ENCODE peak calls at places on chromosomes 6 and 20, in eight cellular contexts. X is HepG2, D is IMR-90, V is ovary, G is upper lobe of left lung, P is stomach, U is Peyer's patch, K is K562. H is an unnamed sample.

GRCh38 chr6:157317129-157317814 is 6.0 kb downstream of the TMEM242 start:
- DNase-seq in X (peak; percentile 48), D (peak; percentile 92), V (peak; percentile 68), G (peak; percentile 79), P (peak; percentile 78), U (peak; percentile 89), K (peak; percentile 73), H (peak; percentile 39)

GRCh38 chr6:15500901-15501805 is 161.7 kb downstream of the DTNBP1 start:
- DNase-seq in X (no peak), D (no peak), V (peak; percentile 24), G (no peak), P (no peak), U (peak; percentile 46), K (no peak), H (no peak)

GRCh38 chr6:3706547-3707467 is 44.7 kb downstream of the PXDC1 start:
- DNase-seq in X (no peak), D (peak; percentile 18), V (no peak), G (no peak), P (no peak), U (no peak), K (no peak), H (no peak)

GRCh38 chr6:1993049-1993448 is 252.4 kb downstream of the GMDS start:
- DNase-seq in X (no peak), D (peak; percentile 85), V (no peak), G (no peak), P (no peak), U (no peak), K (no peak), H (no peak)

GRCh38 chr6:47817749-47818148 is 35.9 kb downstream of the OPN5 start:
- DNase-seq in X (no peak), D (no peak), V (no peak), G (no peak), P (no peak), U (no peak), K (no peak), H (no peak)

GRCh38 chr20:24708411-24709295 is 239.2 kb downstream of the SYNDIG1 start:
- DNase-seq in X (no peak), D (peak; percentile 4), V (no peak), G (no peak), P (no peak), U (no peak), K (no peak), H (no peak)

GRCh38 chr6:122068291-122068769 is 331.1 kb upstream of the HSF2 start:
- DNase-seq in X (no peak), D (no peak), V (no peak), G (no peak), P (no peak), U (no peak), K (no peak), H (no peak)

GRCh38 chr6:158905277-158905676 is 86.1 kb upstream of the EZR start:
- DNase-seq in X (no peak), D (peak; percentile 14), V (no peak), G (no peak), P (no peak), U (no peak), K (peak; percentile 42), H (no peak)

GRCh38 chr6:11681770-11682169 is 96.8 kb downstream of the ADTRP start:
- DNase-seq in X (no peak), D (no peak), V (no peak), G (no peak), P (no peak), U (no peak), K (no peak), H (no peak)

GRCh38 chr20:36447101-36447500 is 94.2 kb upstream of the MYL9 start:
- DNase-seq in X (no peak), D (no peak), V (no peak), G (no peak), P (no peak), U (no peak), K (no peak), H (no peak)

GRCh38 chr6:157953580-157954091 is 28.0 kb upstream of the SYNJ2 start:
- DNase-seq in X (peak; percentile 39), D (no peak), V (no peak), G (no peak), P (no peak), U (no peak), K (no peak), H (no peak)

GRCh38 chr6:16276991-16277981 is 38.9 kb downstream of the GMPR start:
- DNase-seq in X (peak; percentile 85), D (peak; percentile 93), V (peak; percentile 70), G (peak; percentile 66), P (peak; percentile 73), U (peak; percentile 73), K (peak; percentile 94), H (peak; percentile 96)

GRCh38 chr6:77652739-77653138 is at the start of gene MEI4:
- DNase-seq in X (no peak), D (no peak), V (no peak), G (no peak), P (no peak), U (no peak), K (no peak), H (no peak)

GRCh38 chr6:77653817-77654216 is 978 bp downstream of the MEI4 start:
- DNase-seq in X (no peak), D (no peak), V (no peak), G (no peak), P (no peak), U (no peak), K (no peak), H (no peak)

DNA sequence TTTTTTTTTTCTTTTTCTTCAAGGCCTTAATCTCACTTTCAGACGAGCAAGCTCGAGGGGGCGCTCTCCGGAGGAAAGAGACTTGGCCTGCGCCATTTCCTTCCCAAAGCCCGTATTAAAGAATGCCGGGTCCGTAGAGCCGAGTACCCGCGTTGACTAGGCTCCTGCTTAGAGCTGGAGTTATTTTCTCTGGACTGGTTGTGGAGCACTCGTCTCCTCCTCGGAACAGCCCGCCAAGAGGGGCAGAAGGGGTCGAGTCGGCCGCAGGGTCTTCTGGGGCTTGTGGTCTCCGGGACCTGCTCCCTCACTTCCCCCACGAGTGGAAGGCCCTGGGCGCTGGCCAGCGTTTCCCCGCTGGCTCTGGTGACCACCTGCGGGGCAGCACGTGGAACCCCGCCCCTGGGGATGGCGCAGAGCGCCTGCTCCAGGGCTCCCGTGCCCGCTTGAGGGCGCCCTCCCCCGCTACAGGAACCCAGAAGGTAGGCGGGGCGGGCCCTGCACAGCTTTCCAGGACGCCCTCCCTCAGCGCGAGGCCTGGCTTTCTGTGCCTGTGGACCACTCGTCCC is 2.7 kb upstream of the MEI4 start:
- DNase-seq in X (no peak), D (no peak), V (no peak), G (no peak), P (no peak), U (no peak), K (peak; percentile 32), H (no peak)
- TF ChIP-seq POLR2A in X (no peak), D (no peak), V (no peak), G (no peak), P (no peak), U (no peak), K (no peak), H (no peak)

GRCh38 chr6:148199584-148199983 is 143.1 kb upstream of the SASH1 start:
- DNase-seq in X (no peak), D (no peak), V (no peak), G (no peak), P (no peak), U (no peak), K (no peak), H (no peak)

GRCh38 chr6:148192310-148192709 is 150.3 kb upstream of the SASH1 start:
- DNase-seq in X (no peak), D (peak; percentile 89), V (no peak), G (peak; percentile 29), P (no peak), U (no peak), K (no peak), H (peak; percentile 25)

GRCh38 chr6:148193063-148193680 is 149.5 kb upstream of the SASH1 start:
- DNase-seq in X (no peak), D (no peak), V (no peak), G (peak; percentile 30), P (peak; percentile 59), U (peak; percentile 62), K (no peak), H (no peak)

GRCh38 chr6:148200302-148200701 is 142.3 kb upstream of the SASH1 start:
- DNase-seq in X (no peak), D (no peak), V (peak; percentile 21), G (peak; percentile 37), P (peak; percentile 68), U (no peak), K (no peak), H (no peak)

GRCh38 chr6:148195511-148195910 is 147.1 kb upstream of the SASH1 start:
- DNase-seq in X (no peak), D (no peak), V (no peak), G (no peak), P (no peak), U (no peak), K (no peak), H (no peak)
- TF ChIP-seq POLR2A in X (no peak), D (no peak), V (no peak), G (no peak), P (no peak), U (no peak), K (no peak), H (no peak)

GRCh38 chr20:3045042-3045815 is 623 bp upstream of the MRPS26 start:
- DNase-seq in X (no peak), D (peak; percentile 86), V (no peak), G (peak; percentile 85), P (peak; percentile 77), U (peak; percentile 91), K (peak; percentile 16), H (peak; percentile 83)

GRCh38 chr20:3047486-3048419 is 1.9 kb downstream of the MRPS26 start:
- DNase-seq in X (no peak), D (no peak), V (peak; percentile 48), G (no peak), P (no peak), U (no peak), K (no peak), H (no peak)

GRCh38 chr20:3044336-3044965 is 1.0 kb downstream of the GNRH2 start:
- DNase-seq in X (no peak), D (no peak), V (peak; percentile 42), G (no peak), P (no peak), U (no peak), K (no peak), H (no peak)

GRCh38 chr20:3046677-3047462 is 1.0 kb downstream of the MRPS26 start:
- DNase-seq in X (peak; percentile 47), D (no peak), V (no peak), G (peak; percentile 56), P (peak; percentile 33), U (no peak), K (no peak), H (no peak)

GRCh38 chr20:3045816-3046676 is at the start of gene MRPS26:
- DNase-seq in X (peak; percentile 91), D (peak; percentile 81), V (peak; percentile 90), G (peak; percentile 94), P (peak; percentile 91), U (peak; percentile 96), K (peak; percentile 87), H (peak; percentile 94)
- TF ChIP-seq POLR2A in X (peak; percentile 94), D (no peak), V (peak; percentile 68), G (peak; percentile 84), P (no peak), U (no peak), K (peak; percentile 74), H (peak; percentile 64)

DNA sequence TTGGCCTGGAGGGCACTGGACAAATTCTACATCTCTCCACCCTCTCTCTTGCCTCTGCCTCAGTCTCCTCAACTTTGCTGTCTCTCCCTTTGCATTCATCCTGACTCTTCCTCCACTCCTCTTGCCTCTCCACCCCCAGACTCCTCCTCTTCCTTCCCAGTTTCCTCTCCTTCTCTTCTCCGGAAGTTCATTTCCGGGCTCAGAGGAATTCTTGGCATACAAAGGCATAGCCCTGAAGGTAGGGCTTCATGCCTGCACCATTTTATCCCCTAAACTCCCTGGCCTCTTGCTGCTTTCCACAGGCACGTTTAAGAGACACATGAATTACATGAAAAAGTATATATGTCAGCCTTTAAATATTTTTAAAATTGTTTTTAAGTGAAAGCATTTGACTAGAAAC is 10.6 kb downstream of the BFSP1 start:
- DNase-seq in X (no peak), D (no peak), V (no peak), G (no peak), P (no peak), U (no peak), K (no peak), H (no peak)
- TF ChIP-seq POLR2A in X (no peak), D (no peak), V (no peak), G (no peak), P (no peak), U (no peak), K (no peak), H (no peak)